ENCODE peak calls at places on chromosomes 12 and 14, in six cellular contexts. One of them, this sample, is unnamed. For H3K4me1 and H3K27me3, the result is how much of the 10 kb centered on the place peaks cover.

GRCh38 chr12:113933201-113933786 is 32.8 kb downstream of the RBM19 start:
- DNase-seq in MM.1S: no peak
- DNase-seq in psoas muscle: peak
- DNase-seq in GM23248: peak
- DNase-seq in SK-N-SH: no peak
- DNase-seq in Panc1: no peak
- DNase-seq in this sample: no peak

GRCh38 chr12:3885179-3886094 is 12.2 kb upstream of the PARP11 start:
- DNase-seq in MM.1S: peak
- DNase-seq in psoas muscle: no peak
- DNase-seq in GM23248: peak
- DNase-seq in SK-N-SH: peak
- DNase-seq in Panc1: peak
- DNase-seq in this sample: no peak

GRCh38 chr12:905273-906076 is 44.0 kb downstream of the RAD52 start:
- DNase-seq in MM.1S: no peak
- DNase-seq in psoas muscle: no peak
- DNase-seq in GM23248: no peak
- DNase-seq in SK-N-SH: no peak
- DNase-seq in Panc1: no peak
- DNase-seq in this sample: no peak

GRCh38 chr14:92600318-92601053 is 86.9 kb downstream of the RIN3 start:
- DNase-seq in MM.1S: no peak
- DNase-seq in psoas muscle: no peak
- DNase-seq in GM23248: peak
- DNase-seq in SK-N-SH: no peak
- DNase-seq in Panc1: no peak
- DNase-seq in this sample: no peak

GRCh38 chr12:51591020-51591901 is at the start of gene SCN8A:
- DNase-seq in MM.1S: peak
- DNase-seq in psoas muscle: peak
- DNase-seq in GM23248: peak
- DNase-seq in SK-N-SH: peak
- DNase-seq in Panc1: no peak
- DNase-seq in this sample: no peak

GRCh38 chr14:92692822-92693226 is 55.6 kb downstream of the LGMN start:
- DNase-seq in MM.1S: peak
- DNase-seq in psoas muscle: peak
- DNase-seq in GM23248: peak
- DNase-seq in SK-N-SH: peak
- DNase-seq in Panc1: no peak
- DNase-seq in this sample: no peak

GRCh38 chr12:62760779-62761178 is 174.2 kb downstream of the PPM1H start:
- DNase-seq in MM.1S: no peak
- DNase-seq in psoas muscle: no peak
- DNase-seq in GM23248: no peak
- DNase-seq in SK-N-SH: no peak
- DNase-seq in Panc1: no peak
- DNase-seq in this sample: no peak

GRCh38 chr12:57894577-57895292 is 46.6 kb upstream of the ATP23 start:
- DNase-seq in MM.1S: no peak
- DNase-seq in psoas muscle: no peak
- DNase-seq in GM23248: peak
- DNase-seq in SK-N-SH: no peak
- DNase-seq in Panc1: no peak
- DNase-seq in this sample: no peak

GRCh38 chr14:105912641-105913180 is 386.3 kb downstream of the TMEM121 start:
- DNase-seq in MM.1S: no peak
- DNase-seq in psoas muscle: peak
- DNase-seq in GM23248: no peak
- DNase-seq in SK-N-SH: no peak
- DNase-seq in Panc1: no peak
- DNase-seq in this sample: no peak

GRCh38 chr14:76236172-76237130 is 84.7 kb downstream of the GPATCH2L start:
- DNase-seq in MM.1S: no peak
- DNase-seq in psoas muscle: no peak
- DNase-seq in GM23248: peak
- DNase-seq in SK-N-SH: no peak
- DNase-seq in Panc1: no peak
- DNase-seq in this sample: no peak

GRCh38 chr12:51391047-51391837 is at the start of gene GALNT6:
- DNase-seq in MM.1S: peak
- DNase-seq in psoas muscle: no peak
- DNase-seq in GM23248: no peak
- DNase-seq in SK-N-SH: peak
- DNase-seq in Panc1: no peak
- DNase-seq in this sample: no peak

GRCh38 chr14:96126783-96127271 is 77.8 kb upstream of the BDKRB2 start:
- DNase-seq in MM.1S: no peak
- DNase-seq in psoas muscle: no peak
- DNase-seq in GM23248: no peak
- DNase-seq in SK-N-SH: no peak
- DNase-seq in Panc1: no peak
- DNase-seq in this sample: no peak

GRCh38 chr14:62289471-62289870 is 527.3 kb downstream of the SNAPC1 start:
- DNase-seq in MM.1S: no peak
- DNase-seq in psoas muscle: no peak
- DNase-seq in GM23248: peak
- DNase-seq in SK-N-SH: no peak
- DNase-seq in Panc1: no peak
- DNase-seq in this sample: no peak

GRCh38 chr12:56900583-56900982 is 33.6 kb downstream of the SDR9C7 start:
- DNase-seq in MM.1S: no peak
- DNase-seq in psoas muscle: no peak
- DNase-seq in GM23248: peak
- DNase-seq in SK-N-SH: no peak
- DNase-seq in Panc1: peak
- DNase-seq in this sample: no peak

GRCh38 chr12:49644620-49644994 is 21.2 kb downstream of the PRPF40B start:
- DNase-seq in MM.1S: peak
- DNase-seq in psoas muscle: peak
- DNase-seq in GM23248: peak
- DNase-seq in SK-N-SH: peak
- DNase-seq in Panc1: no peak
- DNase-seq in this sample: no peak

GRCh38 chr14:104794641-104795467 is 694 bp downstream of the AKT1 start:
- DNase-seq in MM.1S: peak
- DNase-seq in psoas muscle: no peak
- DNase-seq in GM23248: peak
- DNase-seq in SK-N-SH: peak
- DNase-seq in Panc1: no peak
- DNase-seq in this sample: no peak

GRCh38 chr12:26317942-26318565 is 122.7 kb downstream of the SSPN start:
- DNase-seq in MM.1S: no peak
- DNase-seq in psoas muscle: no peak
- DNase-seq in GM23248: peak
- DNase-seq in SK-N-SH: no peak
- DNase-seq in Panc1: peak
- DNase-seq in this sample: no peak

GRCh38 chr12:119157528-119157927 is 21.2 kb upstream of the HSPB8 start:
- DNase-seq in MM.1S: no peak
- DNase-seq in psoas muscle: peak
- DNase-seq in GM23248: no peak
- DNase-seq in SK-N-SH: no peak
- DNase-seq in Panc1: no peak
- DNase-seq in this sample: no peak

GRCh38 chr12:82407481-82407880 is 49.2 kb downstream of the METTL25 start:
- DNase-seq in MM.1S: no peak
- DNase-seq in psoas muscle: no peak
- DNase-seq in GM23248: no peak
- DNase-seq in SK-N-SH: no peak
- DNase-seq in Panc1: no peak
- DNase-seq in this sample: no peak

GRCh38 chr14:101193845-101194355 is 290.4 kb upstream of the RTL1 start:
- DNase-seq in MM.1S: no peak
- DNase-seq in psoas muscle: no peak
- DNase-seq in GM23248: no peak
- DNase-seq in SK-N-SH: no peak
- DNase-seq in Panc1: no peak
- DNase-seq in this sample: no peak

GRCh38 chr14:99143126-99143525 is 128.9 kb downstream of the BCL11B start:
- DNase-seq in MM.1S: no peak
- DNase-seq in psoas muscle: no peak
- DNase-seq in GM23248: no peak
- DNase-seq in SK-N-SH: no peak
- DNase-seq in Panc1: no peak
- DNase-seq in this sample: no peak

GRCh38 chr12:116698131-116698495 is 39.8 kb downstream of the SPRING1 start:
- DNase-seq in MM.1S: no peak
- DNase-seq in psoas muscle: no peak
- DNase-seq in GM23248: no peak
- DNase-seq in SK-N-SH: no peak
- DNase-seq in Panc1: no peak
- DNase-seq in this sample: no peak

GRCh38 chr12:24561411-24561871 is 387.5 kb downstream of the BCAT1 start:
- DNase-seq in MM.1S: peak
- DNase-seq in psoas muscle: no peak
- DNase-seq in GM23248: peak
- DNase-seq in SK-N-SH: no peak
- DNase-seq in Panc1: no peak
- DNase-seq in this sample: no peak

GRCh38 chr14:63727231-63727735 is 582 bp downstream of the SGPP1 start:
- DNase-seq in MM.1S: no peak
- DNase-seq in psoas muscle: peak
- DNase-seq in GM23248: peak
- DNase-seq in SK-N-SH: peak
- DNase-seq in Panc1: no peak
- DNase-seq in this sample: no peak

GRCh38 chr12:19641235-19642080 is 202.2 kb downstream of the AEBP2 start:
- DNase-seq in MM.1S: no peak
- DNase-seq in psoas muscle: no peak
- DNase-seq in GM23248: no peak
- DNase-seq in SK-N-SH: no peak
- DNase-seq in Panc1: no peak
- DNase-seq in this sample: no peak

GRCh38 chr12:63294327-63294632 is 143.3 kb upstream of the AVPR1A start:
- DNase-seq in MM.1S: no peak
- DNase-seq in psoas muscle: no peak
- DNase-seq in GM23248: peak
- DNase-seq in SK-N-SH: no peak
- DNase-seq in Panc1: no peak
- DNase-seq in this sample: no peak

GRCh38 chr14:66315098-66315497 is 171.1 kb upstream of the CCDC196 start:
- DNase-seq in MM.1S: no peak
- DNase-seq in psoas muscle: no peak
- DNase-seq in GM23248: no peak
- DNase-seq in SK-N-SH: no peak
- DNase-seq in Panc1: no peak
- DNase-seq in this sample: no peak

GRCh38 chr12:95760371-95760770 is 30.2 kb downstream of the NTN4 start:
- DNase-seq in MM.1S: no peak
- DNase-seq in psoas muscle: no peak
- DNase-seq in GM23248: no peak
- DNase-seq in SK-N-SH: no peak
- DNase-seq in Panc1: no peak
- DNase-seq in this sample: no peak

GRCh38 chr14:95496690-95497241 is 19.7 kb downstream of the SYNE3 start:
- DNase-seq in MM.1S: no peak
- DNase-seq in psoas muscle: no peak
- DNase-seq in GM23248: no peak
- DNase-seq in SK-N-SH: no peak
- DNase-seq in Panc1: no peak
- DNase-seq in this sample: no peak

GRCh38 chr12:54298904-54299303 is 1.9 kb downstream of the NFE2 start:
- DNase-seq in MM.1S: no peak
- DNase-seq in psoas muscle: no peak
- DNase-seq in GM23248: no peak
- DNase-seq in SK-N-SH: no peak
- DNase-seq in Panc1: no peak
- DNase-seq in this sample: no peak
- H3K4me1 ChIP-seq in MM.1S: under half
- H3K4me1 ChIP-seq in psoas muscle: under half
- H3K4me1 ChIP-seq in GM23248: under half
- H3K4me1 ChIP-seq in SK-N-SH: under half
- H3K4me1 ChIP-seq in Panc1: under half
- H3K4me1 ChIP-seq in this sample: under half

DNA sequence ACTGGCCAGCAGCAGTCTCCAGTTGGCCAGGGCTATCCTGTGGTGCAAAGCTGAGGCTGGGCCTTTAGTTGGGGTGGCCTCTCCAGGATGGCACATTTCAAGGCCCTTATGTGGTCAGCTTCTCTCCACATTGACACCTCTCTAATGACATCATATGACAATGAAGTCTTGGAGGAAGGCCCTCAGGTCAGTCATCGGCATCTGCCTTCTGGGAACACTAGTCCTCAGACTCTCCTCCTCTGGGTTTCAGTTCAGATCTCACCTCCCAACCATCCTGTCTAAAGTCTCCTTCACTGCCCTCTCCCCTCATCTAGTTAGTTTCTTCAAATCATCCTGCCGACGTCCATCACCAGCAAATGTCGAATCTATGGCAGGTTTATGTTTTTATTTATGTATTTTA is 3.3 kb upstream of the SLC22A17 start:
- DNase-seq in MM.1S: no peak
- DNase-seq in psoas muscle: no peak
- DNase-seq in GM23248: no peak
- DNase-seq in SK-N-SH: no peak
- DNase-seq in Panc1: no peak
- DNase-seq in this sample: no peak
- H3K27me3 ChIP-seq in MM.1S: under half
- H3K27me3 ChIP-seq in psoas muscle: under half
- H3K27me3 ChIP-seq in GM23248: under half
- H3K27me3 ChIP-seq in SK-N-SH: under half
- H3K27me3 ChIP-seq in Panc1: under half
- H3K27me3 ChIP-seq in this sample: under half

DNA sequence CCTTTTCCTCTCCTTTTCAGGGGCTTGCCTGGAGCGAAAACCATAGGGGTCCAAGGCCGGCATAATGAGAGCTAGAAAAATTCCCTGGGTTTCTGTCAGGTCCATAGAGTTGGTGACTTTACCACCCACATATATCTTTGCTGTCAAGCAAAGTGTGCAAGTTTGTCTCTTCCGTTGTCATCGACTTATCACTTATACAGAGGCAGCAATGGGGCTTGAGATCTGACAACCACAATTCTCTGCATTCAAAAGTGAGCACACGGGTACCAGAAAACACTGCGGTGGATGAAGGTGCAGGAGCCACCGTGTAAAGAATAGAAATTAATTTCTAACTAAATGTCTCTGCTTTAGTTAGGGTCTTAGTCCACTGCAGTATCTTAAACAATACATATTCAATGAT is 162.3 kb downstream of the DAD1 start:
- DNase-seq in MM.1S: no peak
- DNase-seq in psoas muscle: no peak
- DNase-seq in GM23248: no peak
- DNase-seq in SK-N-SH: no peak
- DNase-seq in Panc1: no peak
- DNase-seq in this sample: no peak
- H3K4me1 ChIP-seq in MM.1S: under half
- H3K4me1 ChIP-seq in psoas muscle: under half
- H3K4me1 ChIP-seq in GM23248: under half
- H3K4me1 ChIP-seq in SK-N-SH: under half
- H3K4me1 ChIP-seq in Panc1: under half
- H3K4me1 ChIP-seq in this sample: under half

DNA sequence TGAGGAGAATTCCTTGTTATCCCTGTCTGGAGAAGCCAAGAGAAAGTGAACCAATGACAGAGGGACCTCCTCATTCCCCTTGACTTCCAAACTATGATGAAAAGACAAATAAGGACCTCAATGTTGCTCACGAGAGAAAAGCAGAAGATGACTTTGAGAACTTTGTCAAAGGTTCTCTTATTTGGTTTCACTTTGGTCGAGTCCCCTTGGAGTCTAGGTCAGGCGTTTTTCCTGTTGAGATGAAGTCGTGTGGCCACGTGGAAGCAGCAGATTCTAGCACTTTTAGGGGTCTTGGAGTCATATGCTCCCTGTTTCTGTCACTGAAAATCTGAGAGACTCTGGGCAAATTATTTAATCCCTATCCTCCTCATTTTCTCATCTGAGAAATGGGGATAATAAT is 33.8 kb upstream of the COL2A1 start:
- DNase-seq in MM.1S: no peak
- DNase-seq in psoas muscle: no peak
- DNase-seq in GM23248: no peak
- DNase-seq in SK-N-SH: no peak
- DNase-seq in Panc1: no peak
- DNase-seq in this sample: no peak
- H3K27me3 ChIP-seq in MM.1S: under half
- H3K27me3 ChIP-seq in psoas muscle: under half
- H3K27me3 ChIP-seq in GM23248: under half
- H3K27me3 ChIP-seq in SK-N-SH: under half
- H3K27me3 ChIP-seq in Panc1: under half
- H3K27me3 ChIP-seq in this sample: under half

This sample was measured in suprapubic skin.